ENCODE peak calls at places on chromosomes 6 and 20, in six cellular contexts. A, K, Q, M, G and F are unnamed samples.

GRCh38 chr6:149995971-149996370 is 29.4 kb downstream of the RAET1L start:
- DNase-seq in A (no peak), K (no peak), Q (no peak), M (no peak), G (no peak), F (no peak)

GRCh38 chr6:142945071-142945445 is at the start of gene HIVEP2:
- DNase-seq in A (peak), K (peak), Q (peak), M (peak), G (peak), F (peak)

GRCh38 chr6:26284537-26285142 is 80.4 kb upstream of the BTN3A2 start:
- DNase-seq in A (no peak), K (no peak), Q (peak), M (peak), G (no peak), F (peak)

GRCh38 chr20:14992071-14992654 is 654.8 kb upstream of the FLRT3 start:
- DNase-seq in A (no peak), K (no peak), Q (no peak), M (no peak), G (no peak), F (no peak)

GRCh38 chr6:97440590-97441176 is 157.7 kb upstream of the MMS22L start:
- DNase-seq in A (peak), K (no peak), Q (no peak), M (no peak), G (no peak), F (no peak)

GRCh38 chr6:3825851-3826581 is 23.2 kb upstream of the FAM50B start:
- DNase-seq in A (no peak), K (no peak), Q (no peak), M (no peak), G (peak), F (no peak)

GRCh38 chr6:16432075-16433032 is 194.0 kb downstream of the GMPR start:
- DNase-seq in A (no peak), K (no peak), Q (no peak), M (no peak), G (peak), F (no peak)

GRCh38 chr6:1251198-1252155 is 60.4 kb upstream of the FOXQ1 start:
- DNase-seq in A (no peak), K (no peak), Q (no peak), M (no peak), G (no peak), F (no peak)

GRCh38 chr6:150004101-150004782 is 21.1 kb downstream of the RAET1L start:
- DNase-seq in A (no peak), K (no peak), Q (peak), M (no peak), G (no peak), F (no peak)

GRCh38 chr20:42795399-42795798 is 394.3 kb downstream of the PTPRT start:
- DNase-seq in A (no peak), K (no peak), Q (no peak), M (no peak), G (no peak), F (no peak)

GRCh38 chr6:137155830-137156229 is 17.6 kb downstream of the IL22RA2 start:
- DNase-seq in A (no peak), K (no peak), Q (peak), M (peak), G (no peak), F (no peak)

GRCh38 chr6:112956696-112957525 is 609.8 kb downstream of the RFPL4B start:
- DNase-seq in A (no peak), K (no peak), Q (no peak), M (no peak), G (peak), F (no peak)

GRCh38 chr20:53658973-53659372 is 65.3 kb upstream of the ZNF217 start:
- DNase-seq in A (no peak), K (no peak), Q (no peak), M (no peak), G (no peak), F (no peak)

GRCh38 chr6:16420715-16421461 is 182.5 kb downstream of the GMPR start:
- DNase-seq in A (no peak), K (no peak), Q (peak), M (peak), G (peak), F (no peak)

GRCh38 chr20:45469336-45470261 is at the start of gene WFDC2:
- DNase-seq in A (peak), K (no peak), Q (no peak), M (no peak), G (no peak), F (no peak)

GRCh38 chr6:81384921-81385320 is 367.6 kb downstream of the TENT5A start:
- DNase-seq in A (no peak), K (no peak), Q (no peak), M (no peak), G (no peak), F (no peak)

GRCh38 chr6:81263531-81264168 is 488.8 kb downstream of the TENT5A start:
- DNase-seq in A (no peak), K (no peak), Q (no peak), M (no peak), G (no peak), F (no peak)

GRCh38 chr6:88008411-88008810 is 39.2 kb upstream of the SPACA1 start:
- DNase-seq in A (no peak), K (no peak), Q (no peak), M (no peak), G (no peak), F (no peak)

GRCh38 chr20:32249030-32249738 is 28.3 kb upstream of the KIF3B start:
- DNase-seq in A (no peak), K (no peak), Q (peak), M (peak), G (no peak), F (peak)

GRCh38 chr6:130600880-130601341 is 226.3 kb upstream of the SMLR1 start:
- DNase-seq in A (no peak), K (no peak), Q (no peak), M (no peak), G (peak), F (no peak)

GRCh38 chr6:151716446-151717047 is 90.9 kb upstream of the ESR1 start:
- DNase-seq in A (no peak), K (no peak), Q (no peak), M (no peak), G (no peak), F (peak)

GRCh38 chr20:8720089-8720488 is 348.8 kb upstream of the PLCB4 start:
- DNase-seq in A (no peak), K (no peak), Q (no peak), M (no peak), G (no peak), F (no peak)

GRCh38 chr6:112936476-112936875 is 589.3 kb downstream of the RFPL4B start:
- DNase-seq in A (no peak), K (no peak), Q (no peak), M (no peak), G (no peak), F (no peak)

GRCh38 chr6:111727041-111727440 is 121.4 kb upstream of the TRAF3IP2 start:
- DNase-seq in A (no peak), K (no peak), Q (no peak), M (no peak), G (no peak), F (no peak)

GRCh38 chr6:144349690-144350132 is 64.6 kb downstream of the UTRN start:
- DNase-seq in A (peak), K (no peak), Q (no peak), M (no peak), G (no peak), F (no peak)

GRCh38 chr20:63284083-63284440 is 8.9 kb upstream of the COL20A1 start:
- DNase-seq in A (no peak), K (no peak), Q (no peak), M (no peak), G (no peak), F (peak)

GRCh38 chr6:14709900-14710299 is 536.0 kb upstream of the JARID2 start:
- DNase-seq in A (no peak), K (no peak), Q (no peak), M (no peak), G (no peak), F (no peak)

GRCh38 chr6:143721642-143722041 is 43.9 kb downstream of the PHACTR2 start:
- DNase-seq in A (no peak), K (no peak), Q (no peak), M (no peak), G (no peak), F (no peak)

GRCh38 chr6:4790158-4790899 is 14.1 kb downstream of the CDYL start:
- DNase-seq in A (no peak), K (no peak), Q (no peak), M (no peak), G (no peak), F (no peak)